ENCODE peak calls at places on chromosomes 5 and 9, in eight cellular contexts. P is NCI-H1930; Y is lung; Z is stimulated activated naive CD8-positive, alpha-beta T cell treated with anti-CD3 and anti-CD28 coated beads, Interleukin-15, Interleukin-2, amounts not matched to agents 100 U/mL and 50 U/mL, for 24 hours; L is HEK293T; D is nucleus accumbens; F is naive thymus-derived CD8-positive, alpha-beta T cell; H is activated CD4-positive, CD25-positive, alpha-beta regulatory T cell treated with anti-CD3 and anti-CD28 coated beads, Interleukin-2, amount 50 U/mL, for 72 hours. X is an unnamed sample.

GRCh38 chr5:93251347-93251746 is 329.7 kb downstream of the NR2F1-AS1 start:
- DNase-seq in D (no peak), P (no peak), L (no peak), Z (no peak), Y (no peak), F (no peak), H (no peak), X (no peak)

GRCh38 chr5:180104131-180104530 is 32.6 kb upstream of the RNF130 start:
- DNase-seq in Y (no peak), P (no peak), F (no peak), D (no peak), H (peak), Z (no peak), L (no peak), X (no peak)

GRCh38 chr9:113984639-113985380 is 93.3 kb downstream of the AMBP start:
- DNase-seq in F (no peak), L (no peak), Z (no peak), P (no peak), H (no peak), D (no peak), Y (no peak), X (no peak)

GRCh38 chr5:159906957-159907356 is 9.3 kb upstream of the ADRA1B start:
- DNase-seq in L (no peak), F (no peak), Y (no peak), P (no peak), Z (no peak), H (no peak), D (no peak), X (no peak)

GRCh38 chr9:95008151-95008771 is 281.8 kb downstream of the AOPEP start:
- DNase-seq in F (no peak), H (no peak), D (no peak), Z (no peak), P (no peak), L (no peak), Y (no peak), X (no peak)

GRCh38 chr9:91433180-91433579 is 9.5 kb upstream of the NFIL3 start:
- DNase-seq in F (no peak), L (no peak), P (no peak), H (no peak), Y (no peak), Z (no peak), D (no peak), X (no peak)

GRCh38 chr5:457195-457961 is 14.4 kb downstream of the EXOC3 start:
- DNase-seq in H (peak), L (no peak), F (peak), Z (no peak), Y (no peak), P (no peak), D (no peak), X (no peak)

GRCh38 chr9:121455527-121456239 is 44.0 kb downstream of the GGTA1 start:
- DNase-seq in Y (no peak), D (no peak), Z (peak), P (no peak), L (no peak), F (no peak), H (no peak), X (no peak)

GRCh38 chr9:96553070-96553469 is 66.6 kb downstream of the CDC14B start:
- DNase-seq in Y (no peak), H (no peak), D (no peak), P (no peak), F (no peak), Z (no peak), L (no peak), X (no peak)

GRCh38 chr5:44862808-44863207 is 54.1 kb downstream of the MRPS30 start:
- DNase-seq in H (no peak), F (no peak), P (no peak), Z (no peak), D (no peak), L (no peak), Y (no peak), X (no peak)

GRCh38 chr5:175572922-175573321 is 84.9 kb upstream of the HRH2 start:
- DNase-seq in H (no peak), Y (no peak), F (no peak), P (no peak), Z (no peak), D (no peak), L (no peak), X (no peak)

GRCh38 chr5:135129307-135129706 is 95.3 kb upstream of the PITX1 start:
- DNase-seq in D (no peak), Y (no peak), L (no peak), F (no peak), Z (no peak), H (no peak), P (no peak), X (no peak)

GRCh38 chr5:80002677-80003076 is 11.6 kb upstream of the MTX3 start:
- DNase-seq in F (no peak), Y (no peak), D (no peak), L (no peak), H (no peak), P (no peak), Z (no peak), X (no peak)

GRCh38 chr9:137301086-137301947 is 754 bp downstream of the NRARP start:
- DNase-seq in Y (no peak), L (peak), Z (peak), D (peak), F (no peak), H (peak), P (no peak), X (no peak)

GRCh38 chr9:93899609-93900435 is 55.3 kb downstream of the BARX1 start:
- DNase-seq in D (no peak), L (no peak), H (peak), Y (no peak), P (no peak), Z (no peak), F (no peak), X (no peak)

GRCh38 chr9:29144476-29144875 is 1571.2 kb upstream of the C9orf72 start:
- DNase-seq in H (no peak), L (no peak), P (no peak), Y (no peak), Z (no peak), D (no peak), F (no peak), X (no peak)

GRCh38 chr5:112077180-112077579 is 320.2 kb upstream of the NREP start:
- DNase-seq in L (no peak), P (no peak), F (no peak), D (no peak), Y (no peak), Z (no peak), H (no peak), X (no peak)

GRCh38 chr5:131640043-131640856 is 5.2 kb upstream of the RAPGEF6 start:
- DNase-seq in L (no peak), P (no peak), F (peak), Y (no peak), Z (peak), H (peak), D (no peak), X (no peak)

GRCh38 chr9:138009016-138009415 is 131.4 kb downstream of the CACNA1B start:
- DNase-seq in Z (no peak), L (peak), P (no peak), F (no peak), H (no peak), Y (no peak), D (no peak), X (no peak)

GRCh38 chr5:151779531-151780125 is 7.9 kb downstream of the G3BP1 start:
- DNase-seq in P (no peak), H (no peak), F (no peak), D (no peak), L (no peak), Z (no peak), Y (no peak), X (no peak)

GRCh38 chr9:113219972-113220371 is 1.1 kb downstream of the FKBP15 start:
- DNase-seq in D (no peak), P (no peak), Y (no peak), Z (no peak), F (no peak), H (no peak), L (no peak), X (no peak)

GRCh38 chr5:19853616-19854240 is 134.3 kb downstream of the CDH18 start:
- DNase-seq in P (no peak), H (no peak), Y (no peak), L (no peak), D (no peak), Z (no peak), F (no peak), X (no peak)

GRCh38 chr5:252546-252945 is 18.9 kb upstream of the PDCD6 start:
- DNase-seq in P (no peak), H (no peak), Z (no peak), L (no peak), D (no peak), Y (no peak), F (no peak), X (no peak)

GRCh38 chr5:92775711-92776615 is 805.1 kb downstream of the NR2F1-AS1 start:
- DNase-seq in Z (no peak), L (no peak), P (no peak), D (no peak), F (no peak), H (no peak), Y (no peak), X (no peak)

GRCh38 chr5:17412760-17413671 is 85.0 kb upstream of the TAF11L2 start:
- DNase-seq in F (no peak), P (no peak), D (no peak), Y (no peak), L (no peak), Z (no peak), H (no peak), X (no peak)

GRCh38 chr5:89147026-89147425 is 264.0 kb upstream of the MEF2C start:
- DNase-seq in D (no peak), L (no peak), Z (no peak), P (no peak), Y (no peak), H (no peak), F (no peak), X (no peak)

GRCh38 chr5:38871790-38872551 is 26.2 kb downstream of the OSMR start:
- DNase-seq in Z (no peak), F (no peak), H (no peak), L (no peak), Y (no peak), P (no peak), D (no peak), X (no peak)

GRCh38 chr5:91028518-91028956 is 354.6 kb downstream of the ARRDC3 start:
- DNase-seq in F (no peak), L (no peak), P (no peak), Z (no peak), Y (no peak), H (no peak), D (no peak), X (no peak)

GRCh38 chr5:160342413-160342941 is 27.9 kb downstream of the C1QTNF2 start:
- DNase-seq in Y (no peak), F (no peak), L (no peak), D (no peak), H (no peak), P (no peak), Z (no peak), X (no peak)

GRCh38 chr9:99488109-99489042 is 266.3 kb downstream of the SEC61B start:
- DNase-seq in Y (no peak), Z (no peak), D (no peak), L (no peak), P (no peak), F (no peak), H (no peak), X (no peak)

GRCh38 chr9:13503599-13503998 is 224.1 kb upstream of the MPDZ start:
- DNase-seq in F (no peak), P (no peak), H (no peak), D (no peak), L (no peak), Z (no peak), Y (no peak), X (no peak)

GRCh38 chr9:36925033-36925432 is 109.0 kb downstream of the PAX5 start:
- DNase-seq in D (no peak), Y (no peak), F (no peak), Z (no peak), P (no peak), H (no peak), L (no peak), X (no peak)

GRCh38 chr5:3954633-3955032 is 359.0 kb downstream of the IRX1 start:
- DNase-seq in Z (no peak), D (no peak), F (no peak), Y (no peak), L (no peak), H (no peak), P (no peak), X (no peak)

GRCh38 chr5:180785794-180786221 is 16.8 kb downstream of the MGAT1 start:
- DNase-seq in F (no peak), D (no peak), Y (no peak), P (no peak), L (no peak), Z (no peak), H (no peak), X (peak)

GRCh38 chr5:669111-669841 is 23.9 kb downstream of the TPPP start:
- DNase-seq in D (peak), P (no peak), L (peak), H (peak), Y (no peak), F (no peak), Z (peak), X (no peak)

GRCh38 chr5:115599924-115600323 is 2.4 kb downstream of the TICAM2 start:
- DNase-seq in D (no peak), Y (no peak), H (no peak), P (no peak), F (no peak), Z (no peak), L (no peak), X (no peak)

X was measured in osteocyte.